ENCODE peak calls at places on chromosomes 11 and 22, in seven cellular contexts. One of them, this sample, is unnamed.

GRCh38 chr11:3950996-3951662 is 95.7 kb downstream of the STIM1 start:
- DNase-seq in sigmoid colon: no peak
- DNase-seq in HFF-Myc: no peak
- DNase-seq in lower leg skin: no peak
- DNase-seq in A673: no peak
- DNase-seq in tibial artery: no peak
- DNase-seq in upper lobe of right lung: no peak
- DNase-seq in this sample: peak; percentile 72

GRCh38 chr11:57276169-57276854 is 39.3 kb upstream of the APLNR start:
- DNase-seq in sigmoid colon: no peak
- DNase-seq in HFF-Myc: no peak
- DNase-seq in lower leg skin: no peak
- DNase-seq in A673: no peak
- DNase-seq in tibial artery: no peak
- DNase-seq in upper lobe of right lung: no peak
- DNase-seq in this sample: no peak

GRCh38 chr11:124605719-124606118 is 5.5 kb upstream of the PANX3 start:
- DNase-seq in sigmoid colon: no peak
- DNase-seq in HFF-Myc: no peak
- DNase-seq in lower leg skin: no peak
- DNase-seq in A673: peak; percentile 64
- DNase-seq in tibial artery: no peak
- DNase-seq in upper lobe of right lung: no peak
- DNase-seq in this sample: no peak

GRCh38 chr11:132073787-132074186 is 703.4 kb downstream of the NTM start:
- DNase-seq in sigmoid colon: no peak
- DNase-seq in HFF-Myc: no peak
- DNase-seq in lower leg skin: no peak
- DNase-seq in A673: no peak
- DNase-seq in tibial artery: no peak
- DNase-seq in upper lobe of right lung: no peak
- DNase-seq in this sample: no peak

GRCh38 chr11:8098361-8098760 is 17.4 kb downstream of the TUB start:
- DNase-seq in sigmoid colon: peak; percentile 55
- DNase-seq in HFF-Myc: no peak
- DNase-seq in lower leg skin: no peak
- DNase-seq in A673: no peak
- DNase-seq in tibial artery: no peak
- DNase-seq in upper lobe of right lung: no peak
- DNase-seq in this sample: peak; percentile 73

GRCh38 chr11:85299247-85299646 is 327.9 kb downstream of the DLG2 start:
- DNase-seq in sigmoid colon: no peak
- DNase-seq in HFF-Myc: no peak
- DNase-seq in lower leg skin: no peak
- DNase-seq in A673: peak; percentile 1
- DNase-seq in tibial artery: no peak
- DNase-seq in upper lobe of right lung: no peak
- DNase-seq in this sample: no peak

GRCh38 chr11:34252651-34253050 is 105.2 kb downstream of the ABTB2 start:
- DNase-seq in sigmoid colon: no peak
- DNase-seq in HFF-Myc: no peak
- DNase-seq in lower leg skin: no peak
- DNase-seq in A673: no peak
- DNase-seq in tibial artery: no peak
- DNase-seq in upper lobe of right lung: no peak
- DNase-seq in this sample: no peak

GRCh38 chr11:8059571-8060011 is 21.4 kb upstream of the TUB start:
- DNase-seq in sigmoid colon: peak; percentile 67
- DNase-seq in HFF-Myc: no peak
- DNase-seq in lower leg skin: peak; percentile 85
- DNase-seq in A673: no peak
- DNase-seq in tibial artery: no peak
- DNase-seq in upper lobe of right lung: no peak
- DNase-seq in this sample: no peak

GRCh38 chr11:3165152-3165705 is at the start of gene OSBPL5:
- DNase-seq in sigmoid colon: peak; percentile 90
- DNase-seq in HFF-Myc: no peak
- DNase-seq in lower leg skin: peak; percentile 95
- DNase-seq in A673: peak; percentile 79
- DNase-seq in tibial artery: peak; percentile 91
- DNase-seq in upper lobe of right lung: peak; percentile 89
- DNase-seq in this sample: no peak

GRCh38 chr11:64210301-64211020 is 3.9 kb downstream of the FERMT3 start:
- DNase-seq in sigmoid colon: no peak
- DNase-seq in HFF-Myc: no peak
- DNase-seq in lower leg skin: no peak
- DNase-seq in A673: no peak
- DNase-seq in tibial artery: no peak
- DNase-seq in upper lobe of right lung: peak; percentile 62
- DNase-seq in this sample: no peak

GRCh38 chr11:126993599-126993998 is 7.0 kb downstream of the KIRREL3 start:
- DNase-seq in sigmoid colon: no peak
- DNase-seq in HFF-Myc: no peak
- DNase-seq in lower leg skin: no peak
- DNase-seq in A673: no peak
- DNase-seq in tibial artery: no peak
- DNase-seq in upper lobe of right lung: no peak
- DNase-seq in this sample: peak; percentile 49

GRCh38 chr11:70742553-70743291 is 344.4 kb downstream of the CTTN start:
- DNase-seq in sigmoid colon: no peak
- DNase-seq in HFF-Myc: no peak
- DNase-seq in lower leg skin: no peak
- DNase-seq in A673: peak; percentile 32
- DNase-seq in tibial artery: no peak
- DNase-seq in upper lobe of right lung: peak; percentile 54
- DNase-seq in this sample: no peak

GRCh38 chr11:75667268-75667830 is 1.5 kb downstream of the MAP6 start:
- DNase-seq in sigmoid colon: no peak
- DNase-seq in HFF-Myc: no peak
- DNase-seq in lower leg skin: no peak
- DNase-seq in A673: peak; percentile 26
- DNase-seq in tibial artery: no peak
- DNase-seq in upper lobe of right lung: peak; percentile 77
- DNase-seq in this sample: no peak

GRCh38 chr11:76543006-76543703 is 98.3 kb downstream of the EMSY start:
- DNase-seq in sigmoid colon: no peak
- DNase-seq in HFF-Myc: no peak
- DNase-seq in lower leg skin: no peak
- DNase-seq in A673: no peak
- DNase-seq in tibial artery: no peak
- DNase-seq in upper lobe of right lung: no peak
- DNase-seq in this sample: no peak

GRCh38 chr22:40867109-40867508 is 5.2 kb upstream of the DNAJB7 start:
- DNase-seq in sigmoid colon: no peak
- DNase-seq in HFF-Myc: no peak
- DNase-seq in lower leg skin: no peak
- DNase-seq in A673: no peak
- DNase-seq in tibial artery: no peak
- DNase-seq in upper lobe of right lung: no peak
- DNase-seq in this sample: no peak

GRCh38 chr22:40857309-40857851 is 432 bp downstream of the XPNPEP3 start:
- DNase-seq in sigmoid colon: no peak
- DNase-seq in HFF-Myc: no peak
- DNase-seq in lower leg skin: no peak
- DNase-seq in A673: no peak
- DNase-seq in tibial artery: no peak
- DNase-seq in upper lobe of right lung: no peak
- DNase-seq in this sample: no peak

GRCh38 chr22:40856513-40857308 is at the start of the genes ST13 and XPNPEP3:
- DNase-seq in sigmoid colon: peak; percentile 99
- DNase-seq in HFF-Myc: peak; percentile 84
- DNase-seq in lower leg skin: peak; percentile 100
- DNase-seq in A673: peak; percentile 98
- DNase-seq in tibial artery: peak; percentile 99
- DNase-seq in upper lobe of right lung: peak; percentile 99
- DNase-seq in this sample: peak; percentile 75

GRCh38 chr22:40862013-40862412 is at the start of gene DNAJB7:
- DNase-seq in sigmoid colon: no peak
- DNase-seq in HFF-Myc: no peak
- DNase-seq in lower leg skin: no peak
- DNase-seq in A673: no peak
- DNase-seq in tibial artery: no peak
- DNase-seq in upper lobe of right lung: no peak
- DNase-seq in this sample: no peak

DNA sequence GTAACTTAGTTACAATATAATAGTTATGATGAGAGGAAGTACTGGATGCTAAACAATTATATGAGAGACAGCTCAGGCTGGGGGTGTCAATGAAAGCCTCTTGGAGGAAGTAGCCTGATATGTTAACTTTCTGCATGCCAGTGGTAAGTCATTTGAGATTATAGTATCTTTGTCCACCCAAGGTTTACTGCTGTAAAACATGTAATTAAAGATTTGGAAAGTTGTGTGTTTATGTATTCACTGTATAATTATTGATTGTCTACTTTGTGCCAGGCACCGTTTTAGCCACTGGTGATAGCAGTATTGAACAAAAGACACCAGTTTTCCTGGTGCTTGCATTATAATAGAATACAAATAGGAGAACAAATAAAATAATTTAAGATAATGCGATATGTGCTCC is 624 bp upstream of the DNAJB7 start:
- DNase-seq in sigmoid colon: no peak
- DNase-seq in HFF-Myc: no peak
- DNase-seq in lower leg skin: no peak
- DNase-seq in A673: no peak
- DNase-seq in tibial artery: no peak
- DNase-seq in upper lobe of right lung: no peak
- DNase-seq in this sample: no peak
- TF ChIP-seq CTCF in sigmoid colon: no peak
- TF ChIP-seq CTCF in HFF-Myc: no peak
- TF ChIP-seq CTCF in lower leg skin: no peak
- TF ChIP-seq CTCF in A673: no peak
- TF ChIP-seq CTCF in tibial artery: no peak
- TF ChIP-seq CTCF in upper lobe of right lung: no peak
- TF ChIP-seq CTCF in this sample: no peak

GRCh38 chr22:46686221-46686872 is 51.7 kb downstream of the CERK start:
- DNase-seq in sigmoid colon: no peak
- DNase-seq in HFF-Myc: no peak
- DNase-seq in lower leg skin: no peak
- DNase-seq in A673: no peak
- DNase-seq in tibial artery: no peak
- DNase-seq in upper lobe of right lung: no peak
- DNase-seq in this sample: no peak

GRCh38 chr22:46687045-46687444 is 51.0 kb downstream of the CERK start:
- DNase-seq in sigmoid colon: peak; percentile 80
- DNase-seq in HFF-Myc: no peak
- DNase-seq in lower leg skin: no peak
- DNase-seq in A673: no peak
- DNase-seq in tibial artery: no peak
- DNase-seq in upper lobe of right lung: no peak
- DNase-seq in this sample: no peak

GRCh38 chr22:46682011-46682731 is 55.9 kb downstream of the CERK start:
- DNase-seq in sigmoid colon: no peak
- DNase-seq in HFF-Myc: no peak
- DNase-seq in lower leg skin: no peak
- DNase-seq in A673: no peak
- DNase-seq in tibial artery: no peak
- DNase-seq in upper lobe of right lung: no peak
- DNase-seq in this sample: no peak

GRCh38 chr22:46687460-46687859 is 50.6 kb downstream of the CERK start:
- DNase-seq in sigmoid colon: no peak
- DNase-seq in HFF-Myc: no peak
- DNase-seq in lower leg skin: no peak
- DNase-seq in A673: no peak
- DNase-seq in tibial artery: no peak
- DNase-seq in upper lobe of right lung: no peak
- DNase-seq in this sample: no peak

DNA sequence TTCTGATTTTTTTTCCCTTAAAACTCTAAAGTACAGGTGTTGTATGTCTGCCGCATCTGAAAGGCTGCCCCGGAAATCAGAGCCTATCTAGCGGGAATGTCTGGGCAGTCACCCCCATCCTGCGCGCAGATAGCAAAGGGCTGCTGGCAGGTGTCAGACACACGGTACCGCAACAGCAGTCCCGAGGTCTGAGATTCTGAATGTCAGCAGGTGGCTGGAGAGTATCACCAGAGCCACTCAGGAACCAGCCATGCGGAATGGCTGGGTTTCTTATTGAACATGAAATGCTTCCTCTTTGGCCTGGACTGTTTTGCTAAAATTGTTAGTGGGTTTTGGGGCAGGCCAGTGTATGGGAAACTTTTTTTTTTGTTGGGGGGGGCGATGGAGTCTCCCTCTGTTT is 53.3 kb downstream of the CERK start:
- DNase-seq in sigmoid colon: no peak
- DNase-seq in HFF-Myc: no peak
- DNase-seq in lower leg skin: no peak
- DNase-seq in A673: no peak
- DNase-seq in tibial artery: no peak
- DNase-seq in upper lobe of right lung: no peak
- DNase-seq in this sample: no peak
- TF ChIP-seq CTCF in sigmoid colon: no peak
- TF ChIP-seq CTCF in HFF-Myc: no peak
- TF ChIP-seq CTCF in lower leg skin: no peak
- TF ChIP-seq CTCF in A673: no peak
- TF ChIP-seq CTCF in tibial artery: no peak
- TF ChIP-seq CTCF in upper lobe of right lung: no peak
- TF ChIP-seq CTCF in this sample: no peak

GRCh38 chr11:32430586-32431357 is 4.6 kb downstream of the WT1 start:
- DNase-seq in sigmoid colon: no peak
- DNase-seq in HFF-Myc: no peak
- DNase-seq in lower leg skin: no peak
- DNase-seq in A673: no peak
- DNase-seq in tibial artery: no peak
- DNase-seq in upper lobe of right lung: no peak
- DNase-seq in this sample: no peak
- TF ChIP-seq CTCF in sigmoid colon: no peak
- TF ChIP-seq CTCF in HFF-Myc: peak; percentile 27
- TF ChIP-seq CTCF in lower leg skin: no peak
- TF ChIP-seq CTCF in A673: no peak
- TF ChIP-seq CTCF in tibial artery: no peak
- TF ChIP-seq CTCF in upper lobe of right lung: no peak
- TF ChIP-seq CTCF in this sample: no peak

GRCh38 chr11:13462928-13463778 is at the start of gene BTBD10:
- DNase-seq in sigmoid colon: peak; percentile 96
- DNase-seq in HFF-Myc: peak; percentile 68
- DNase-seq in lower leg skin: peak; percentile 97
- DNase-seq in A673: peak; percentile 96
- DNase-seq in tibial artery: peak; percentile 97
- DNase-seq in upper lobe of right lung: peak; percentile 96
- DNase-seq in this sample: peak; percentile 49
- TF ChIP-seq CTCF in sigmoid colon: no peak
- TF ChIP-seq CTCF in HFF-Myc: no peak
- TF ChIP-seq CTCF in lower leg skin: no peak
- TF ChIP-seq CTCF in A673: no peak
- TF ChIP-seq CTCF in tibial artery: no peak
- TF ChIP-seq CTCF in upper lobe of right lung: no peak
- TF ChIP-seq CTCF in this sample: no peak